ENCODE peak calls at places on chromosomes 13 and 19, in five cellular contexts. T is SK-N-SH, D is IMR-90, X is K562, Z is GM12878. R is an unnamed sample.

GRCh38 chr19:9109959-9110358 is 2.7 kb upstream of the OR7G2 start:
- DNase-seq in T (no peak), D (no peak), X (no peak), Z (no peak), R (no peak)

GRCh38 chr19:4052993-4053422 is 13.7 kb downstream of the ZBTB7A start:
- DNase-seq in T (no peak), D (no peak), X (no peak), Z (no peak), R (no peak)

GRCh38 chr19:7267792-7268736 is 26.1 kb downstream of the INSR start:
- DNase-seq in T (no peak), D (no peak), X (no peak), Z (no peak), R (no peak)

GRCh38 chr13:32284927-32285632 is 30.1 kb downstream of the ZAR1L start:
- DNase-seq in T (no peak), D (peak; percentile 82), X (no peak), Z (no peak), R (no peak)

GRCh38 chr13:112636401-112636975 is 48.5 kb upstream of the TUBGCP3 start:
- DNase-seq in T (no peak), D (no peak), X (no peak), Z (no peak), R (no peak)

GRCh38 chr19:34067861-34068271 is 104.4 kb upstream of the LSM14A start:
- DNase-seq in T (no peak), D (peak; percentile 34), X (no peak), Z (no peak), R (peak; percentile 78)

GRCh38 chr13:20425819-20426219 is 99.8 kb downstream of the CRYL1 start:
- DNase-seq in T (peak; percentile 39), D (no peak), X (no peak), Z (no peak), R (no peak)

GRCh38 chr19:5480427-5480836 is 25.2 kb downstream of the ZNRF4 start:
- DNase-seq in T (peak; percentile 69), D (no peak), X (peak; percentile 55), Z (no peak), R (peak; percentile 46)

GRCh38 chr13:112510987-112511715 is 76.8 kb downstream of the TUBGCP3 start:
- DNase-seq in T (no peak), D (no peak), X (no peak), Z (no peak), R (no peak)

GRCh38 chr19:33755314-33756020 is 41.2 kb upstream of the KCTD15 start:
- DNase-seq in T (no peak), D (no peak), X (no peak), Z (no peak), R (no peak)

GRCh38 chr13:102073251-102073650 is 328.6 kb downstream of the FGF14 start:
- DNase-seq in T (no peak), D (no peak), X (no peak), Z (no peak), R (no peak)

GRCh38 chr19:39520541-39521204 is 5.7 kb downstream of the SELENOV start:
- DNase-seq in T (no peak), D (no peak), X (no peak), Z (no peak), R (no peak)

GRCh38 chr19:47074621-47075020 is 26.2 kb upstream of the TMEM160 start:
- DNase-seq in T (no peak), D (no peak), X (no peak), Z (no peak), R (no peak)

GRCh38 chr13:34900288-34900739 is 41.8 kb upstream of the NBEA start:
- DNase-seq in T (no peak), D (no peak), X (no peak), Z (no peak), R (no peak)

GRCh38 chr19:18057557-18057956 is 29.2 kb downstream of the IL12RB1 start:
- DNase-seq in T (no peak), D (no peak), X (no peak), Z (no peak), R (no peak)

GRCh38 chr13:79432086-79432485 is 26.0 kb upstream of the RBM26 start:
- DNase-seq in T (no peak), D (no peak), X (no peak), Z (no peak), R (no peak)

GRCh38 chr13:79432992-79433391 is 26.9 kb upstream of the RBM26 start:
- DNase-seq in T (no peak), D (no peak), X (no peak), Z (no peak), R (no peak)

GRCh38 chr13:79440958-79441553 is 35.0 kb upstream of the RBM26 start:
- DNase-seq in T (no peak), D (no peak), X (no peak), Z (no peak), R (no peak)

GRCh38 chr13:79434578-79434977 is 28.5 kb upstream of the RBM26 start:
- DNase-seq in T (no peak), D (peak; percentile 42), X (no peak), Z (no peak), R (no peak)

DNA sequence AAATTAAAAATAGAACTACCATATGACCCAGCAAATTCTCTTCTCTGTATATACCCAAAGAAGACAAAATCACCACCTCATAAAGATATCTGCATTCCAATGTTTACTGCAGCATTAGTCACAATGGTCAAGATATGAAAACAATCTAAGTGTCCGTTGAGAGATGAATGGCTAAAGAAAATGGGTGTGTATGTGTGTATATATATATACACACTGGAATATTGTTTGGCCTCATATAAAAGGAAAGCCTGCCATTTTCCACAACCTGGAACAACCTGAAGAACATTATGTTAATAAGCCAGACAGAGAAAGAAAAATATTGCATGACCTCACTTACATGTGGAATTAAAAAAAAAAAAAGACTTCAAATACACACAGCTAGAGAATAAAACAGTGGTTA is 29.5 kb upstream of the RBM26 start:
- DNase-seq in T (no peak), D (peak; percentile 68), X (no peak), Z (no peak), R (peak; percentile 35)
- TF ChIP-seq RCOR1 in T (no peak), D (no peak), X (peak; percentile 16), Z (no peak), R (no peak)

GRCh38 chr13:74562381-74562780 is 428.2 kb upstream of the KLF12 start:
- DNase-seq in T (no peak), D (peak; percentile 1), X (no peak), Z (no peak), R (no peak)
- TF ChIP-seq RCOR1 in T (no peak), D (no peak), X (no peak), Z (no peak), R (no peak)

GRCh38 chr19:1104452-1105216 is 840 bp downstream of the GPX4 start:
- DNase-seq in T (peak; percentile 92), D (peak; percentile 69), X (peak; percentile 81), Z (no peak), R (no peak)
- TF ChIP-seq RCOR1 in T (no peak), D (no peak), X (no peak), Z (no peak), R (no peak)

GRCh38 chr19:55481148-55482127 is 3.5 kb upstream of the NAT14 start:
- DNase-seq in T (no peak), D (no peak), X (no peak), Z (no peak), R (no peak)
- TF ChIP-seq RCOR1 in T (no peak), D (no peak), X (no peak), Z (no peak), R (no peak)

GRCh38 chr19:42092350-42092749 is 16.4 kb downstream of the ZNF574 start:
- DNase-seq in T (peak; percentile 63), D (no peak), X (no peak), Z (no peak), R (peak; percentile 81)
- TF ChIP-seq RCOR1 in T (no peak), D (no peak), X (no peak), Z (no peak), R (no peak)

R was measured in A549.